ENCODE peak calls at places on chromosomes 1 and 21, in nine cellular contexts. N, L, X, K, G, E, F, M and C are unnamed samples.

GRCh38 chr1:93591291-93591832 is 90.3 kb downstream of the BCAR3 start:
- DNase-seq in N (no peak), L (no peak), X (no peak), K (no peak), G (no peak), E (no peak), F (no peak), M (no peak), C (no peak)

GRCh38 chr1:47424336-47424982 is 8.4 kb downstream of the FOXE3 start:
- DNase-seq in N (peak), L (no peak), X (no peak), K (peak), G (no peak), E (no peak), F (peak), M (no peak), C (peak)

GRCh38 chr1:210692796-210693195 is 364.1 kb downstream of the HHAT start:
- DNase-seq in N (no peak), L (no peak), X (no peak), K (no peak), G (no peak), E (no peak), F (no peak), M (no peak), C (no peak)

GRCh38 chr1:224433671-224434446 is 738 bp downstream of the WDR26 start:
- DNase-seq in N (no peak), L (no peak), X (peak), K (no peak), G (peak), E (no peak), F (peak), M (peak), C (peak)

GRCh38 chr1:110060662-110061060 is 9.8 kb downstream of the ALX3 start:
- DNase-seq in N (no peak), L (no peak), X (no peak), K (no peak), G (no peak), E (no peak), F (no peak), M (no peak), C (no peak)

GRCh38 chr21:38202811-38203210 is 54.0 kb upstream of the KCNJ15 start:
- DNase-seq in N (no peak), L (no peak), X (no peak), K (no peak), G (no peak), E (no peak), F (no peak), M (no peak), C (no peak)

GRCh38 chr1:237527761-237528160 is 363.0 kb downstream of the ZP4 start:
- DNase-seq in N (no peak), L (no peak), X (no peak), K (no peak), G (no peak), E (no peak), F (no peak), M (no peak), C (no peak)

GRCh38 chr1:116676291-116676690 is 8.8 kb upstream of the IGSF3 start:
- DNase-seq in N (no peak), L (no peak), X (no peak), K (no peak), G (no peak), E (no peak), F (no peak), M (no peak), C (no peak)

GRCh38 chr1:116503535-116504307 is 67.1 kb downstream of the CD58 start:
- DNase-seq in N (no peak), L (no peak), X (no peak), K (no peak), G (no peak), E (no peak), F (no peak), M (no peak), C (no peak)

GRCh38 chr1:158122823-158123390 is 57.8 kb upstream of the CD1D start:
- DNase-seq in N (no peak), L (no peak), X (no peak), K (no peak), G (no peak), E (no peak), F (no peak), M (no peak), C (no peak)

GRCh38 chr1:167777253-167777618 is 55.5 kb downstream of the MPZL1 start:
- DNase-seq in N (no peak), L (no peak), X (no peak), K (no peak), G (no peak), E (no peak), F (no peak), M (no peak), C (no peak)

GRCh38 chr1:36324322-36324802 is 917 bp upstream of the EVA1B start:
- DNase-seq in N (no peak), L (no peak), X (no peak), K (no peak), G (no peak), E (no peak), F (peak), M (no peak), C (no peak)

GRCh38 chr1:79042117-79042516 is 35.6 kb upstream of the ADGRL4 start:
- DNase-seq in N (peak), L (peak), X (no peak), K (peak), G (no peak), E (peak), F (no peak), M (no peak), C (no peak)

GRCh38 chr1:97306504-97306903 is 584.9 kb downstream of the PTBP2 start:
- DNase-seq in N (no peak), L (no peak), X (no peak), K (no peak), G (no peak), E (no peak), F (no peak), M (no peak), C (no peak)

GRCh38 chr1:23273450-23274133 is 56.3 kb upstream of the HTR1D start:
- DNase-seq in N (peak), L (peak), X (no peak), K (peak), G (no peak), E (peak), F (no peak), M (no peak), C (no peak)

GRCh38 chr1:244049969-244050834 is 881 bp upstream of the ZBTB18 start:
- DNase-seq in N (no peak), L (no peak), X (peak), K (no peak), G (no peak), E (no peak), F (no peak), M (peak), C (peak)

GRCh38 chr1:77539510-77540142 is 142.8 kb downstream of the ZZZ3 start:
- DNase-seq in N (peak), L (peak), X (peak), K (peak), G (no peak), E (peak), F (peak), M (no peak), C (peak)

GRCh38 chr1:119768778-119769177 is at the start of gene HMGCS2:
- DNase-seq in N (no peak), L (no peak), X (no peak), K (no peak), G (no peak), E (no peak), F (no peak), M (no peak), C (no peak)

GRCh38 chr1:119772298-119772697 is 3.6 kb upstream of the HMGCS2 start:
- DNase-seq in N (no peak), L (no peak), X (no peak), K (no peak), G (no peak), E (no peak), F (no peak), M (no peak), C (no peak)

GRCh38 chr1:119773711-119774241 is 5.1 kb upstream of the HMGCS2 start:
- DNase-seq in N (peak), L (peak), X (no peak), K (peak), G (no peak), E (no peak), F (no peak), M (no peak), C (peak)

GRCh38 chr1:119771770-119772169 is 3.1 kb upstream of the HMGCS2 start:
- DNase-seq in N (no peak), L (no peak), X (no peak), K (no peak), G (no peak), E (no peak), F (no peak), M (no peak), C (no peak)

GRCh38 chr1:119771016-119771415 is 2.3 kb upstream of the HMGCS2 start:
- DNase-seq in N (peak), L (no peak), X (no peak), K (no peak), G (no peak), E (no peak), F (peak), M (no peak), C (peak)
- TF ChIP-seq CTCF in N (no peak), L (no peak), X (no peak), K (no peak), G (no peak), E (no peak), F (no peak), M (no peak), C (peak)

GRCh38 chr1:39960461-39960958 is 5.6 kb downstream of the MFSD2A start:
- DNase-seq in N (no peak), L (no peak), X (peak), K (no peak), G (peak), E (no peak), F (peak), M (peak), C (no peak)
- H3K4me3 ChIP-seq in N (no peak), L (no peak), X (no peak), K (no peak), G (no peak), E (no peak), F (no peak), M (peak), C (no peak)

GRCh38 chr1:43592051-43592665 is 57.8 kb upstream of the KDM4A start:
- DNase-seq in N (no peak), L (no peak), X (no peak), K (no peak), G (no peak), E (no peak), F (no peak), M (no peak), C (no peak)

GRCh38 chr1:43591181-43591580 is 58.8 kb upstream of the KDM4A start:
- DNase-seq in N (no peak), L (no peak), X (no peak), K (no peak), G (no peak), E (no peak), F (no peak), M (no peak), C (no peak)

GRCh38 chr1:43588592-43588991 is 57.9 kb downstream of the PTPRF start:
- DNase-seq in N (no peak), L (no peak), X (no peak), K (no peak), G (no peak), E (no peak), F (no peak), M (no peak), C (no peak)

GRCh38 chr1:43592974-43593683 is 56.8 kb upstream of the KDM4A start:
- DNase-seq in N (no peak), L (no peak), X (no peak), K (no peak), G (no peak), E (no peak), F (no peak), M (no peak), C (no peak)

DNA sequence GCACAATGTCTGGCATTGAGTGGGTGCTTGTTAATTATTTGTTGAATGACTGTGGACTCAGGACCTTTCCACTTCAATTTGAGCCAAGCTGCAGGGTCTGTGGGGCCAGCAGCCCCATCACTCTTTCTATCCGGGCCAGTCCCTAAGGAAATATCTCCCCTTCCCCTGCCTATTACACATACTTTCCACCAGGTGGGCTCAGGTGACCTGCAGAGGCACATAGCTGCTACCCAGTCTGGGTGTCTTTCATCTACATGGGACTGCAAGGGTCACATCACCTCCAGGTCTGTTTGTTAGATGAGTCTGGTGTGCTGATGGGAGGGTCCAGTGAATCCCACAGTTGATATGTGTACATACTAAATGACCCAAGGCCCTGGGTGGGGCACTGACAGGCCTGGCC is 59.6 kb upstream of the KDM4A start:
- DNase-seq in N (no peak), L (no peak), X (no peak), K (no peak), G (no peak), E (no peak), F (peak), M (no peak), C (peak)
- TF ChIP-seq CTCF in N (peak), L (no peak), X (no peak), K (no peak), G (no peak), E (peak), F (peak), M (no peak), C (peak)

GRCh38 chr1:150842964-150843363 is 33.4 kb downstream of the ARNT start:
- DNase-seq in N (no peak), L (no peak), X (no peak), K (no peak), G (no peak), E (no peak), F (no peak), M (no peak), C (no peak)
- H3K4me3 ChIP-seq in N (no peak), L (no peak), X (no peak), K (no peak), G (no peak), E (no peak), F (no peak), M (no peak), C (no peak)

DNA sequence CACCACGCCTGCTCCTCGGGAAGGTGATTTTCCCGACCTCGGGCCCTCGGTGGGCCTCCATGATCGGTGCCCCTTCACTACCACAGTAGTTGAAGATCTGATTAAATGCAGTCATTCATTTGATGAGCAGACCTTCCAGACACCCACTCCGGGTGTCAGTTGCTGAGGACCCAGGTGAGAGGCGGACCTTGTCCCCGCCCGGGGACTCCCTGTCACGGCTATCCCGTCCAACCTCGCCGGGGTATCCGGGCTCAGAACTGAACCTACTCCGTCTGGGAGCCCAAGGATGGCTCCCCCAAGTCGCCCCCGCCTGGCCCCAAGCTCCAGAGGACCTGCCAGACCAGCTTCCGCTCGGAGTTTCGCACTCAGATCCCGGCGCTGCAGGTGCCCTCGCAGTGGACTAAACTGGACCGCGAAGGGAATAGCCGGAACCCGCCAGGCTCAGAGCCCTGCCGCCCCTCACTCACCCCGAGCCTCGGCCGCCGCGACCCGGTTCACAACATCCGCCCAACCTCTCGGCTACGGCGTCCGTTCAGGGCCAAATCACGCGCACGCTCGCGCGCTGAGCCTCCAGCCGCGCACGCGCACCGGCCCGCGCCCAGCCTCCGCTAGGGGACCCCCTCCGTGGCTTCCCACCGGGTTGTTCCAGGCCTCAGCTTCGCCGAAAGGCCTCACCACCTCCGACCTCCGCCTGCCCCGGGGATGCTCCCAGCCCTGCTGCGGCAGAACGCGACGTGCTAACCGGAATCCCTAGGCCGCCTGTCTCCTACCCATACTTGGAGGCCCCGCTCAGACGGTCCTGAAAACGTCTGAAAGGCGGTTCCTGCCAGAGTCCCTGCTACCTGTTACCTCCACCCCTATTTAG is 22.3 kb downstream of the RNU1-3 start:
- DNase-seq in N (peak), L (peak), X (peak), K (peak), G (peak), E (peak), F (peak), M (peak), C (peak)
- TF ChIP-seq CTCF in N (no peak), L (peak), X (peak), K (peak), G (peak), E (peak), F (peak), M (peak), C (peak)

GRCh38 chr1:31944205-31945089 is 6.3 kb upstream of the PTP4A2 start:
- DNase-seq in N (peak), L (no peak), X (peak), K (peak), G (peak), E (peak), F (no peak), M (peak), C (peak)
- H3K4me3 ChIP-seq in N (peak), L (peak), X (peak), K (peak), G (no peak), E (peak), F (no peak), M (peak), C (peak)

GRCh38 chr1:190759807-190760206 is 282.1 kb upstream of the BRINP3 start:
- DNase-seq in N (no peak), L (no peak), X (no peak), K (no peak), G (no peak), E (no peak), F (no peak), M (no peak), C (no peak)

GRCh38 chr1:190752131-190752530 is 274.5 kb upstream of the BRINP3 start:
- DNase-seq in N (no peak), L (no peak), X (no peak), K (no peak), G (no peak), E (no peak), F (no peak), M (no peak), C (no peak)

DNA sequence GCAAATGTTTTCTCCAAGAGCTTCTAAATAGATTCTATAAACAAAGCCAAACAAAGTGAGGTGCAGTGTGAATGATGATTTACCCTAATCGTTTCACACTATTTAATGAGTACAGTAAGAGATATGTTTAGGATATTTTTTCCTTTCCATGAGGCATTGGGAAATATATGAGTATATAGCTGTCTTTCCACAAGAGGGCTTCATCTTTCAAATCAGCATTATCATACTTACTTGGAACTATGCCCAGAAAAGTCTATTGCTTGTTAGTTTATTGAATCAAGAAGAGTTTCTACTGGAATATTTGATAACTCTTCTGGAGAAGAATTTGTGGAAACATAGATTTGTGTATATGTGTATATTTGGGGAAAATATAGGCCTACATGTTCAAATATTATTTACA is 277.1 kb upstream of the BRINP3 start:
- DNase-seq in N (peak), L (no peak), X (no peak), K (peak), G (no peak), E (peak), F (peak), M (no peak), C (no peak)
- TF ChIP-seq CTCF in N (no peak), L (peak), X (no peak), K (no peak), G (no peak), E (peak), F (peak), M (no peak), C (no peak)

DNA sequence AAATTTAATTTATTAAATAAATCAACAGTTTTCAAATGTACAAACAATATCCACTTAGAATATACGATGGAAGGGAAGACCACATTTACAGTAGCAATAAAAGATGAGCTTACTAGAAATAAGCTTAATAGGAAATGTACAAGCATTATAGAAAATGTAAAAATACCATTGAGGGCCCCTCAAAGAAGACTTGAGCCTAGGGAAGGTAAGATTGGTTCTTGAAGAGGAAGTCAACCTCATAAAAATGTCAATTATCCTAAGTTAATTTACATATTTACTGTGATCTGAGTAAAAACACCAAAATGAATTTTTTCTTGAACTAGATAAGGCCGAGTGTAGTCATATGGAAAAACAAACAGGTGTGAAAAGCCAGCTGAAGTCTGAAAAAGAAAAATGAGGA is 39.7 kb upstream of the TRIM67 start:
- DNase-seq in N (no peak), L (no peak), X (no peak), K (no peak), G (no peak), E (no peak), F (no peak), M (no peak), C (no peak)
- H3K4me3 ChIP-seq in N (no peak), L (no peak), X (no peak), K (no peak), G (no peak), E (no peak), F (no peak), M (no peak), C (no peak)

GRCh38 chr1:71047635-71048607 is at the start of gene PTGER3:
- DNase-seq in N (no peak), L (no peak), X (peak), K (no peak), G (peak), E (no peak), F (peak), M (peak), C (peak)
- TF ChIP-seq CTCF in N (no peak), L (no peak), X (no peak), K (no peak), G (no peak), E (no peak), F (no peak), M (no peak), C (no peak)